ENCODE peak calls at places on chromosomes 16 and 17, in six cellular contexts. H is SK-N-SH, Q is H1, X is K562, I is GM12878, K is HepG2. L is an unnamed sample.

GRCh38 chr16:58727796-58728568 is 6.1 kb downstream of the GOT2 start:
- DNase-seq in X (no peak), K (no peak), I (no peak), Q (no peak), H (no peak), L (no peak)

GRCh38 chr17:78252111-78252634 is 20.7 kb downstream of the TMEM235 start:
- DNase-seq in I (no peak), H (no peak), K (no peak), X (no peak), Q (no peak), L (no peak)

GRCh38 chr16:27642753-27643152 is 92.8 kb downstream of the KATNIP start:
- DNase-seq in K (peak), X (peak), I (no peak), Q (peak), H (no peak), L (no peak)

GRCh38 chr16:54939537-54940278 is 9.0 kb downstream of the IRX5 start:
- DNase-seq in I (no peak), K (no peak), H (no peak), X (peak), Q (peak), L (no peak)

GRCh38 chr16:53211253-53211652 is 156.5 kb downstream of the CHD9 start:
- DNase-seq in I (no peak), K (no peak), X (no peak), Q (no peak), H (no peak), L (no peak)

GRCh38 chr16:3538222-3538621 is 37.4 kb downstream of the CLUAP1 start:
- DNase-seq in H (no peak), Q (no peak), X (no peak), I (no peak), K (no peak), L (no peak)

GRCh38 chr17:77620282-77620681 is 338.2 kb upstream of the TNRC6C start:
- DNase-seq in Q (no peak), I (no peak), H (no peak), K (no peak), X (no peak), L (no peak)

GRCh38 chr17:28724500-28725165 is 1.4 kb downstream of the TLCD1 start:
- DNase-seq in Q (no peak), K (no peak), X (peak), I (no peak), H (no peak), L (no peak)

GRCh38 chr17:20092292-20092867 is 83.2 kb downstream of the SPECC1 start:
- DNase-seq in K (no peak), I (no peak), Q (no peak), X (no peak), H (no peak), L (no peak)

GRCh38 chr17:20091161-20092029 is 82.2 kb downstream of the SPECC1 start:
- DNase-seq in H (no peak), X (no peak), Q (no peak), K (no peak), I (no peak), L (no peak)

GRCh38 chr17:20087538-20088250 is 78.5 kb downstream of the SPECC1 start:
- DNase-seq in K (no peak), X (no peak), Q (no peak), H (no peak), I (no peak), L (no peak)

GRCh38 chr17:20092973-20093626 is 83.9 kb downstream of the SPECC1 start:
- DNase-seq in H (no peak), I (no peak), X (no peak), K (no peak), Q (no peak), L (no peak)

GRCh38 chr17:20089795-20090547 is 80.8 kb downstream of the SPECC1 start:
- DNase-seq in Q (no peak), X (no peak), I (no peak), K (no peak), H (no peak), L (no peak)
- TF ChIP-seq CHD2 in Q (no peak), X (no peak), I (no peak), K (no peak), H (no peak), L (no peak)

GRCh38 chr17:11488407-11488806 is 109.9 kb upstream of the DNAH9 start:
- DNase-seq in Q (no peak), X (no peak), I (no peak), K (no peak), H (no peak), L (no peak)

GRCh38 chr17:11495616-11496015 is 102.7 kb upstream of the DNAH9 start:
- DNase-seq in H (no peak), K (no peak), X (no peak), Q (no peak), I (no peak), L (no peak)

GRCh38 chr17:11492511-11492910 is 105.8 kb upstream of the DNAH9 start:
- DNase-seq in H (no peak), I (no peak), X (no peak), K (no peak), Q (no peak), L (no peak)

GRCh38 chr17:11490171-11490760 is 108.0 kb upstream of the DNAH9 start:
- DNase-seq in X (no peak), I (no peak), K (no peak), H (no peak), Q (peak), L (no peak)

GRCh38 chr17:11493947-11494346 is 104.3 kb upstream of the DNAH9 start:
- DNase-seq in I (no peak), K (no peak), H (no peak), X (no peak), Q (no peak), L (no peak)
- H3K4me2 ChIP-seq in I (no peak), K (no peak), H (no peak), X (no peak), Q (peak), L (no peak)

DNA sequence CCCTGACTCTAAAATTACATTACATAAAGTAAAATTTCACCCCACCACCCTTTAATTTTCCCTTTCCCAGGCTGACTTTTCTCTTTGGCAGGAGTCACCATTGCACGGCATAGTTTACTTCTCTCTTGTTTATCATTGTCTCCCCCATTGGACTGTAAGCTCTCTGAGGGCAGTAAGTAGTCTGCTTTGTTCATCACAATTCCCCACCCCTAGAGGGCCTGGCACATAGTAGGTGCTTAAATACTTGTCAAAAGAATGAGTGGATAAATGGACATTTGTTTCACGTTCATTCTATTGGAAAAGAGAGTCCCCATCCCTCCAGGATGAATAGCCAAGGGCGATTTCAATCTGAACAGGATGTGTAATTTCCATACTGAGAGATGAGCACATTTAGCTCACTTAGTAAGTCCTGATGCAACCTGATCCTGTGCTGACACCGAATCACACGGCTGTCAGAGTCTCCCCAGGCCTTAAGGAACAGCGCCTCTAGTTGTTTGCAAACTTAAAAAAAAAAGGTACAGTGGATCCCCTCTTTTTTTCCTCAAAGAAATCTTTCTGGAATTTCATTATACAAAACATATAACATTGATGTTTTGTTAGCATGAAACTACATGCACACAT is 54.0 kb downstream of the AKAP1 start:
- DNase-seq in X (no peak), Q (no peak), H (no peak), I (no peak), K (no peak), L (no peak)
- TF ChIP-seq CHD2 in X (no peak), Q (no peak), H (no peak), I (no peak), K (no peak), L (no peak)

GRCh38 chr16:87821346-87822001 is 47.8 kb downstream of the SLC7A5 start:
- DNase-seq in I (no peak), Q (no peak), K (no peak), X (no peak), H (no peak), L (no peak)
- H3K4me2 ChIP-seq in I (no peak), Q (no peak), K (no peak), X (no peak), H (no peak), L (no peak)

GRCh38 chr17:66633322-66633965 is 201.5 kb upstream of the CACNG5 start:
- DNase-seq in H (no peak), X (no peak), Q (no peak), K (no peak), I (no peak), L (no peak)
- TF ChIP-seq CHD2 in H (no peak), X (no peak), Q (no peak), K (no peak), I (no peak), L (no peak)

L was measured in A549.